ENCODE peak calls at places on chromosomes 1 and 21, in ten cellular contexts. T, M, S, R, G, Z, K, P, J and F are unnamed samples.

GRCh38 chr21:37367758-37368535 is 1.4 kb downstream of the DYRK1A start:
- DNase-seq in T (peak), M (peak), S (peak), R (peak), G (peak), Z (no peak), K (peak), P (peak), J (peak), F (peak)

GRCh38 chr1:63868220-63868897 is 94.5 kb downstream of the ROR1 start:
- DNase-seq in T (no peak), M (no peak), S (peak), R (no peak), G (no peak), Z (no peak), K (no peak), P (peak), J (no peak), F (no peak)

GRCh38 chr1:61956012-61956645 is 213.8 kb downstream of the PATJ start:
- DNase-seq in T (no peak), M (no peak), S (no peak), R (no peak), G (no peak), Z (no peak), K (no peak), P (peak), J (no peak), F (no peak)

GRCh38 chr1:204150702-204151561 is 912 bp downstream of the ETNK2 start:
- DNase-seq in T (no peak), M (peak), S (no peak), R (no peak), G (no peak), Z (no peak), K (peak), P (no peak), J (peak), F (peak)

GRCh38 chr1:86137458-86137857 is 19.1 kb downstream of the COL24A1 start:
- DNase-seq in T (no peak), M (no peak), S (peak), R (no peak), G (no peak), Z (peak), K (no peak), P (peak), J (no peak), F (no peak)

GRCh38 chr1:167310732-167311131 is 90.0 kb downstream of the POU2F1 start:
- DNase-seq in T (no peak), M (no peak), S (no peak), R (no peak), G (no peak), Z (no peak), K (no peak), P (no peak), J (no peak), F (no peak)

GRCh38 chr1:225762002-225762441 is 15.6 kb upstream of the SRP9 start:
- DNase-seq in T (no peak), M (no peak), S (no peak), R (no peak), G (no peak), Z (no peak), K (no peak), P (peak), J (no peak), F (no peak)

GRCh38 chr1:7454895-7455784 is 316.0 kb upstream of the VAMP3 start:
- DNase-seq in T (no peak), M (no peak), S (no peak), R (no peak), G (no peak), Z (no peak), K (no peak), P (no peak), J (no peak), F (no peak)

GRCh38 chr21:42852925-42853570 is 26.3 kb downstream of the WDR4 start:
- DNase-seq in T (no peak), M (no peak), S (no peak), R (no peak), G (no peak), Z (no peak), K (no peak), P (no peak), J (no peak), F (no peak)

GRCh38 chr1:47752048-47752451 is 245.1 kb downstream of the TRABD2B start:
- DNase-seq in T (no peak), M (no peak), S (no peak), R (no peak), G (no peak), Z (no peak), K (no peak), P (no peak), J (no peak), F (no peak)

GRCh38 chr1:8394456-8395321 is 76.8 kb downstream of the SLC45A1 start:
- DNase-seq in T (peak), M (no peak), S (peak), R (no peak), G (no peak), Z (peak), K (no peak), P (peak), J (no peak), F (no peak)

GRCh38 chr1:22641906-22642636 is 1.4 kb upstream of the C1QC start:
- DNase-seq in T (peak), M (peak), S (peak), R (peak), G (peak), Z (no peak), K (peak), P (peak), J (peak), F (peak)

GRCh38 chr21:42423197-42423675 is 19.5 kb downstream of the UBASH3A start:
- DNase-seq in T (no peak), M (peak), S (no peak), R (no peak), G (no peak), Z (no peak), K (no peak), P (no peak), J (peak), F (no peak)

GRCh38 chr1:103365860-103366569 is 159.5 kb upstream of the RNPC3 start:
- DNase-seq in T (no peak), M (no peak), S (no peak), R (no peak), G (no peak), Z (no peak), K (no peak), P (no peak), J (no peak), F (no peak)

GRCh38 chr1:11422701-11423100 is 56.3 kb upstream of the DISP3 start:
- DNase-seq in T (no peak), M (no peak), S (no peak), R (no peak), G (no peak), Z (no peak), K (no peak), P (no peak), J (no peak), F (no peak)

GRCh38 chr1:236523704-236524141 is at the start of gene LGALS8:
- DNase-seq in T (peak), M (peak), S (peak), R (peak), G (peak), Z (no peak), K (peak), P (peak), J (peak), F (peak)

GRCh38 chr1:76279387-76279748 is 204.8 kb downstream of the ST6GALNAC3 start:
- DNase-seq in T (no peak), M (no peak), S (no peak), R (peak), G (no peak), Z (no peak), K (no peak), P (peak), J (no peak), F (no peak)

GRCh38 chr1:59765036-59765730 is 49.6 kb upstream of the HOOK1 start:
- DNase-seq in T (no peak), M (no peak), S (peak), R (no peak), G (no peak), Z (no peak), K (no peak), P (no peak), J (no peak), F (no peak)

GRCh38 chr1:83490988-83491387 is 507.9 kb downstream of the TTLL7 start:
- DNase-seq in T (no peak), M (no peak), S (no peak), R (no peak), G (no peak), Z (no peak), K (no peak), P (no peak), J (no peak), F (no peak)

GRCh38 chr1:89125571-89126233 is at the start of gene GBP2:
- DNase-seq in T (peak), M (no peak), S (peak), R (no peak), G (no peak), Z (peak), K (no peak), P (peak), J (peak), F (no peak)

GRCh38 chr1:175090775-175091174 is 23.1 kb downstream of the TNN start:
- DNase-seq in T (no peak), M (no peak), S (no peak), R (no peak), G (no peak), Z (no peak), K (no peak), P (no peak), J (no peak), F (no peak)

GRCh38 chr1:9044241-9044640 is 18.0 kb upstream of the SLC2A7 start:
- DNase-seq in T (no peak), M (no peak), S (no peak), R (no peak), G (no peak), Z (no peak), K (no peak), P (no peak), J (no peak), F (no peak)

GRCh38 chr1:69930396-69930795 is 275.0 kb downstream of the LRRC40 start:
- DNase-seq in T (no peak), M (no peak), S (no peak), R (no peak), G (no peak), Z (no peak), K (no peak), P (peak), J (no peak), F (no peak)

GRCh38 chr1:62333431-62333830 is 14.2 kb upstream of the KANK4 start:
- DNase-seq in T (no peak), M (no peak), S (peak), R (no peak), G (no peak), Z (no peak), K (no peak), P (no peak), J (no peak), F (no peak)

GRCh38 chr1:212457740-212458338 is 25.1 kb downstream of the NENF start:
- DNase-seq in T (peak), M (no peak), S (peak), R (peak), G (no peak), Z (no peak), K (peak), P (peak), J (peak), F (peak)

DNA sequence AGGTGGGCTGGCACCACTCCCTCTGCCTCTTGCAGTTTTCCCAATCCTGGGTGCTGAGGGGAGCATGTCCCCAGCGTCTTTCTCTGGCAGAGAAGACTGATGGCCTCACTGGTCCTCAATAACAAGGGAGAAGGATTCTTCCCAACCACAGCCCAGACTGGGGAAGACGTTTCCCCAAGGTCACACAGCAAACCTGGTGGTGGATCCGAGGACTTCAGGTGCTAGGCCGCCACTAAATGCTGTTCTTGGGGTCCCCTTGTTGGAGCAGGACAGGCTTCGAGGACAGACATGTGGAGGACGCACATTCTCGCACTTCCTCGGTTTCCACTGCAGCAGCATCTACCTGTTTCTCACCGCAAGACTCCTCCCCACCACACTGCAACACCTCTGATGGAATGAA is 30.9 kb upstream of the PAX7 start:
- DNase-seq in T (no peak), M (no peak), S (no peak), R (no peak), G (no peak), Z (no peak), K (peak), P (no peak), J (no peak), F (no peak)
- TF ChIP-seq CTCF in T (no peak), M (no peak), S (peak), R (no peak), G (no peak), Z (no peak), K (no peak), P (no peak), J (no peak), F (peak)

GRCh38 chr1:221435510-221435909 is 306.4 kb downstream of the DUSP10 start:
- DNase-seq in T (no peak), M (no peak), S (peak), R (peak), G (no peak), Z (no peak), K (peak), P (peak), J (no peak), F (no peak)
- TF ChIP-seq CTCF in T (peak), M (peak), S (peak), R (peak), G (peak), Z (peak), K (peak), P (peak), J (peak), F (peak)

DNA sequence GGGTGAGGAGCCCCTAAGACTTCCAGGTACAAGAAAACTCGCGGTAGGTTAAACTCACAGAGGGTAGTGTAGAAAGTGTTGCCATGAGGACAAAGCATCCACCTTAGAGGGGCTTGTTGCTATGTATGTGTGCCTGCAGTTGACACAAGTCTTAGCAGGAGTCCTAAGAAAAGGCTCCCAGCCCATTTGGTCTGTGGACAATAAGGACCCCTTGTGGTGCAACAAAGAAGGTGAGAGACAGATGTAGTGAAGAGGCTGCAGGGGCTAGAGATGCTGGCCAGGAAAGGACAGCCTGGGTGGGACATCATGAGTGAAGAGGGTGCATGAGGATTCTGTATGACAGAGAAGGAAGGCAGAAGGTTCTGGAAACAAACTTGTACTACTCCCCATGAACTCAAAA is 36.3 kb upstream of the IL10 start:
- DNase-seq in T (peak), M (no peak), S (no peak), R (peak), G (no peak), Z (no peak), K (peak), P (peak), J (no peak), F (no peak)
- TF ChIP-seq CTCF in T (no peak), M (peak), S (peak), R (peak), G (peak), Z (peak), K (peak), P (peak), J (peak), F (no peak)

GRCh38 chr1:93679546-93679945 is 2.1 kb downstream of the BCAR3 start:
- DNase-seq in T (no peak), M (no peak), S (no peak), R (no peak), G (no peak), Z (no peak), K (no peak), P (peak), J (no peak), F (no peak)

GRCh38 chr1:93680121-93681094 is 1.2 kb downstream of the BCAR3 start:
- DNase-seq in T (peak), M (peak), S (peak), R (peak), G (peak), Z (no peak), K (peak), P (peak), J (peak), F (peak)

GRCh38 chr1:93681095-93681548 is 515 bp downstream of the BCAR3 start:
- DNase-seq in T (no peak), M (peak), S (no peak), R (peak), G (no peak), Z (no peak), K (no peak), P (peak), J (peak), F (no peak)

GRCh38 chr1:93683234-93683633 is 1.6 kb upstream of the BCAR3 start:
- DNase-seq in T (no peak), M (no peak), S (no peak), R (no peak), G (no peak), Z (no peak), K (no peak), P (no peak), J (no peak), F (no peak)

GRCh38 chr1:93681549-93682412 is at the start of gene BCAR3:
- DNase-seq in T (peak), M (peak), S (peak), R (peak), G (peak), Z (no peak), K (peak), P (peak), J (peak), F (peak)
- TF ChIP-seq CTCF in T (no peak), M (peak), S (peak), R (peak), G (peak), Z (peak), K (peak), P (peak), J (no peak), F (no peak)